ENCODE peak calls at places on chromosomes 4 and X, in ten cellular contexts. M is H9; A is activated T-cell treated with anti-CD3 and anti-CD28 coated beads, Interleukin-2, amount 50 U/mL, for 72 hours; B is NCI-H2171 treated with DMSO at 0.1 percent for 48 hours; G is GM23338; L is BJ; O is nucleus accumbens; R is cardiac fibroblast; Q is tibial artery; C is nephron progenitor cell. U is an unnamed sample.

GRCh38 chr4:184873039-184873438 is 47.3 kb upstream of the ACSL1 start:
- DNase-seq in M (no peak), C (no peak), A (no peak), L (no peak), Q (no peak), G (no peak), B (no peak), R (no peak), O (no peak), U (no peak)

GRCh38 chrX:122771933-122772332 is 412.1 kb upstream of the GRIA3 start:
- DNase-seq in C (no peak), B (no peak), G (no peak), R (no peak), O (no peak), Q (no peak), L (no peak), M (no peak), A (no peak), U (no peak)

GRCh38 chr4:137961051-137961438 is 281.1 kb downstream of the SLC7A11 start:
- DNase-seq in Q (no peak), M (no peak), L (peak), B (no peak), G (no peak), A (no peak), C (no peak), O (no peak), R (peak), U (no peak)

GRCh38 chr4:2787230-2788100 is 5.4 kb upstream of the SH3BP2 start:
- DNase-seq in B (no peak), O (no peak), Q (peak), C (no peak), M (peak), G (no peak), L (no peak), R (no peak), A (peak), U (no peak)

GRCh38 chr4:168374772-168375523 is 56.4 kb upstream of the DDX60 start:
- DNase-seq in G (no peak), A (no peak), R (no peak), B (no peak), M (no peak), O (no peak), L (no peak), Q (no peak), C (no peak), U (no peak)

GRCh38 chr4:37953620-37954325 is 6.4 kb upstream of the PTTG2 start:
- DNase-seq in Q (no peak), R (peak), G (no peak), M (no peak), A (no peak), C (no peak), L (no peak), B (no peak), O (no peak), U (no peak)

GRCh38 chr4:112515278-112516075 is 503 bp downstream of the NEUROG2 start:
- DNase-seq in Q (no peak), A (peak), C (peak), G (peak), L (no peak), O (no peak), R (peak), M (peak), B (peak), U (peak)

GRCh38 chr4:101958547-101958946 is 168.0 kb downstream of the BANK1 start:
- DNase-seq in C (no peak), O (no peak), M (no peak), A (no peak), B (peak), R (no peak), L (no peak), Q (no peak), G (no peak), U (no peak)

GRCh38 chrX:115018040-115018647 is 728 bp upstream of the IL13RA2 start:
- DNase-seq in A (no peak), G (peak), O (no peak), B (no peak), R (peak), Q (no peak), C (peak), M (no peak), L (no peak), U (peak)

GRCh38 chrX:101999644-102000539 is 68.1 kb upstream of the ZMAT1 start:
- DNase-seq in L (no peak), M (peak), G (peak), Q (no peak), R (no peak), A (no peak), C (no peak), O (no peak), B (no peak), U (no peak)

GRCh38 chr4:117400039-117400835 is 314.9 kb upstream of the TRAM1L1 start:
- DNase-seq in L (peak), Q (no peak), A (no peak), O (no peak), C (no peak), G (no peak), M (no peak), R (peak), B (no peak), U (no peak)

GRCh38 chr4:26330186-26330787 is 9.5 kb downstream of the RBPJ start:
- DNase-seq in B (peak), R (peak), Q (no peak), G (peak), M (no peak), L (no peak), C (no peak), O (no peak), A (peak), U (peak)

GRCh38 chr4:3768842-3769641 is 2.9 kb downstream of the ADRA2C start:
- DNase-seq in Q (no peak), L (no peak), M (no peak), A (no peak), O (no peak), C (peak), B (no peak), G (no peak), R (no peak), U (peak)

GRCh38 chr4:142840516-142841123 is 5.5 kb downstream of the INPP4B start:
- DNase-seq in B (no peak), C (no peak), G (peak), Q (no peak), A (no peak), M (no peak), R (peak), O (no peak), L (no peak), U (peak)

GRCh38 chrX:108464604-108465003 is 25.0 kb downstream of the COL4A5 start:
- DNase-seq in B (no peak), C (no peak), Q (no peak), L (no peak), M (no peak), G (peak), A (no peak), R (peak), O (no peak), U (no peak)

GRCh38 chr4:8760561-8760960 is 111.1 kb downstream of the HMX1 start:
- DNase-seq in O (no peak), C (no peak), Q (peak), B (no peak), M (no peak), R (no peak), A (no peak), G (no peak), L (no peak), U (no peak)

GRCh38 chrX:40971736-40972135 is 113.5 kb upstream of the USP9X start:
- DNase-seq in G (no peak), C (no peak), Q (no peak), B (no peak), A (no peak), M (no peak), O (no peak), L (no peak), R (no peak), U (peak)